ENCODE peak calls at places on chromosomes 13 and 19, in nine cellular contexts. One of them, this sample, is unnamed.

GRCh38 chr19:30207357-30207756 is 164.8 kb upstream of the ZNF536 start:
- ATAC-seq in activated T-cell treated with anti-CD3 and anti-CD28 coated beads, Interleukin-2, amount 50 U/mL, for 4 hours: no peak
- ATAC-seq in left lung: no peak
- ATAC-seq in left cardiac atrium: no peak
- ATAC-seq in heart right ventricle: no peak
- ATAC-seq in RWPE2: no peak
- ATAC-seq in lung: no peak
- ATAC-seq in activated naive CD8-positive, alpha-beta T cell treated with anti-CD3 and anti-CD28 coated beads, Interleukin-2, amount 50 U/mL, for 24 hours: no peak
- ATAC-seq in right cardiac atrium: no peak
- ATAC-seq in this sample: no peak

GRCh38 chr19:42191855-42192254 is 25.6 kb downstream of the DEDD2 start:
- ATAC-seq in activated naive CD8-positive, alpha-beta T cell treated with anti-CD3 and anti-CD28 coated beads, Interleukin-2, amount 50 U/mL, for 24 hours: peak; percentile 87
- ATAC-seq in heart right ventricle: no peak
- ATAC-seq in left lung: peak; percentile 82
- ATAC-seq in left cardiac atrium: no peak
- ATAC-seq in right cardiac atrium: no peak
- ATAC-seq in activated T-cell treated with anti-CD3 and anti-CD28 coated beads, Interleukin-2, amount 50 U/mL, for 4 hours: peak; percentile 73
- ATAC-seq in lung: peak; percentile 58
- ATAC-seq in RWPE2: peak; percentile 91
- ATAC-seq in this sample: no peak

GRCh38 chr13:73228546-73228945 is 169.7 kb downstream of the KLF5 start:
- ATAC-seq in lung: no peak
- ATAC-seq in left cardiac atrium: no peak
- ATAC-seq in heart right ventricle: no peak
- ATAC-seq in RWPE2: no peak
- ATAC-seq in activated naive CD8-positive, alpha-beta T cell treated with anti-CD3 and anti-CD28 coated beads, Interleukin-2, amount 50 U/mL, for 24 hours: peak; percentile 76
- ATAC-seq in activated T-cell treated with anti-CD3 and anti-CD28 coated beads, Interleukin-2, amount 50 U/mL, for 4 hours: peak; percentile 74
- ATAC-seq in left lung: peak; percentile 19
- ATAC-seq in right cardiac atrium: no peak
- ATAC-seq in this sample: no peak

GRCh38 chr13:35225159-35225558 is 251.3 kb downstream of the MAB21L1 start:
- ATAC-seq in activated T-cell treated with anti-CD3 and anti-CD28 coated beads, Interleukin-2, amount 50 U/mL, for 4 hours: no peak
- ATAC-seq in lung: no peak
- ATAC-seq in left lung: no peak
- ATAC-seq in heart right ventricle: no peak
- ATAC-seq in activated naive CD8-positive, alpha-beta T cell treated with anti-CD3 and anti-CD28 coated beads, Interleukin-2, amount 50 U/mL, for 24 hours: no peak
- ATAC-seq in RWPE2: no peak
- ATAC-seq in right cardiac atrium: no peak
- ATAC-seq in left cardiac atrium: no peak
- ATAC-seq in this sample: no peak

GRCh38 chr13:34162545-34162936 is 344.6 kb downstream of the RFC3 start:
- ATAC-seq in activated T-cell treated with anti-CD3 and anti-CD28 coated beads, Interleukin-2, amount 50 U/mL, for 4 hours: no peak
- ATAC-seq in left cardiac atrium: peak; percentile 29
- ATAC-seq in heart right ventricle: peak; percentile 49
- ATAC-seq in left lung: peak; percentile 79
- ATAC-seq in activated naive CD8-positive, alpha-beta T cell treated with anti-CD3 and anti-CD28 coated beads, Interleukin-2, amount 50 U/mL, for 24 hours: no peak
- ATAC-seq in right cardiac atrium: peak; percentile 18
- ATAC-seq in lung: peak; percentile 60
- ATAC-seq in RWPE2: no peak
- ATAC-seq in this sample: no peak

GRCh38 chr13:98959299-98959698 is 18.6 kb downstream of the DOCK9 start:
- ATAC-seq in heart right ventricle: no peak
- ATAC-seq in lung: no peak
- ATAC-seq in right cardiac atrium: peak; percentile 20
- ATAC-seq in left cardiac atrium: no peak
- ATAC-seq in activated naive CD8-positive, alpha-beta T cell treated with anti-CD3 and anti-CD28 coated beads, Interleukin-2, amount 50 U/mL, for 24 hours: no peak
- ATAC-seq in left lung: no peak
- ATAC-seq in activated T-cell treated with anti-CD3 and anti-CD28 coated beads, Interleukin-2, amount 50 U/mL, for 4 hours: no peak
- ATAC-seq in RWPE2: no peak
- ATAC-seq in this sample: no peak

GRCh38 chr19:44924243-44924725 is 9.9 kb downstream of the APOC1 start:
- ATAC-seq in lung: no peak
- ATAC-seq in right cardiac atrium: no peak
- ATAC-seq in RWPE2: no peak
- ATAC-seq in left lung: no peak
- ATAC-seq in activated naive CD8-positive, alpha-beta T cell treated with anti-CD3 and anti-CD28 coated beads, Interleukin-2, amount 50 U/mL, for 24 hours: no peak
- ATAC-seq in activated T-cell treated with anti-CD3 and anti-CD28 coated beads, Interleukin-2, amount 50 U/mL, for 4 hours: no peak
- ATAC-seq in heart right ventricle: no peak
- ATAC-seq in left cardiac atrium: no peak
- ATAC-seq in this sample: no peak

GRCh38 chr13:114018461-114019055 is 44.7 kb upstream of the C13orf46 start:
- ATAC-seq in activated T-cell treated with anti-CD3 and anti-CD28 coated beads, Interleukin-2, amount 50 U/mL, for 4 hours: no peak
- ATAC-seq in right cardiac atrium: no peak
- ATAC-seq in heart right ventricle: no peak
- ATAC-seq in lung: no peak
- ATAC-seq in left cardiac atrium: no peak
- ATAC-seq in RWPE2: no peak
- ATAC-seq in activated naive CD8-positive, alpha-beta T cell treated with anti-CD3 and anti-CD28 coated beads, Interleukin-2, amount 50 U/mL, for 24 hours: no peak
- ATAC-seq in left lung: no peak
- ATAC-seq in this sample: no peak

GRCh38 chr13:28705734-28706133 is 13.0 kb downstream of the SLC46A3 start:
- ATAC-seq in left lung: no peak
- ATAC-seq in activated T-cell treated with anti-CD3 and anti-CD28 coated beads, Interleukin-2, amount 50 U/mL, for 4 hours: no peak
- ATAC-seq in heart right ventricle: peak; percentile 48
- ATAC-seq in right cardiac atrium: no peak
- ATAC-seq in left cardiac atrium: peak; percentile 60
- ATAC-seq in RWPE2: no peak
- ATAC-seq in lung: no peak
- ATAC-seq in activated naive CD8-positive, alpha-beta T cell treated with anti-CD3 and anti-CD28 coated beads, Interleukin-2, amount 50 U/mL, for 24 hours: no peak
- ATAC-seq in this sample: no peak

GRCh38 chr13:52164989-52165388 is 5.6 kb upstream of the NEK3 start:
- ATAC-seq in right cardiac atrium: no peak
- ATAC-seq in activated naive CD8-positive, alpha-beta T cell treated with anti-CD3 and anti-CD28 coated beads, Interleukin-2, amount 50 U/mL, for 24 hours: no peak
- ATAC-seq in left lung: no peak
- ATAC-seq in RWPE2: no peak
- ATAC-seq in activated T-cell treated with anti-CD3 and anti-CD28 coated beads, Interleukin-2, amount 50 U/mL, for 4 hours: no peak
- ATAC-seq in heart right ventricle: no peak
- ATAC-seq in left cardiac atrium: no peak
- ATAC-seq in lung: no peak
- ATAC-seq in this sample: no peak

GRCh38 chr13:21974741-21975140 is 303.9 kb downstream of the FGF9 start:
- ATAC-seq in lung: no peak
- ATAC-seq in left cardiac atrium: no peak
- ATAC-seq in activated T-cell treated with anti-CD3 and anti-CD28 coated beads, Interleukin-2, amount 50 U/mL, for 4 hours: no peak
- ATAC-seq in heart right ventricle: no peak
- ATAC-seq in activated naive CD8-positive, alpha-beta T cell treated with anti-CD3 and anti-CD28 coated beads, Interleukin-2, amount 50 U/mL, for 24 hours: no peak
- ATAC-seq in right cardiac atrium: no peak
- ATAC-seq in RWPE2: no peak
- ATAC-seq in left lung: no peak
- ATAC-seq in this sample: no peak

GRCh38 chr13:71483733-71484132 is 383.3 kb downstream of the DACH1 start:
- ATAC-seq in activated naive CD8-positive, alpha-beta T cell treated with anti-CD3 and anti-CD28 coated beads, Interleukin-2, amount 50 U/mL, for 24 hours: no peak
- ATAC-seq in heart right ventricle: no peak
- ATAC-seq in activated T-cell treated with anti-CD3 and anti-CD28 coated beads, Interleukin-2, amount 50 U/mL, for 4 hours: no peak
- ATAC-seq in right cardiac atrium: no peak
- ATAC-seq in left cardiac atrium: no peak
- ATAC-seq in RWPE2: no peak
- ATAC-seq in lung: peak; percentile 34
- ATAC-seq in left lung: no peak
- ATAC-seq in this sample: no peak

GRCh38 chr13:109707044-109707794 is 79.2 kb downstream of the IRS2 start:
- ATAC-seq in RWPE2: no peak
- ATAC-seq in activated naive CD8-positive, alpha-beta T cell treated with anti-CD3 and anti-CD28 coated beads, Interleukin-2, amount 50 U/mL, for 24 hours: no peak
- ATAC-seq in heart right ventricle: no peak
- ATAC-seq in lung: no peak
- ATAC-seq in left cardiac atrium: no peak
- ATAC-seq in left lung: no peak
- ATAC-seq in activated T-cell treated with anti-CD3 and anti-CD28 coated beads, Interleukin-2, amount 50 U/mL, for 4 hours: no peak
- ATAC-seq in right cardiac atrium: no peak
- ATAC-seq in this sample: no peak

GRCh38 chr13:39913928-39914327 is 258.5 kb downstream of the COG6 start:
- ATAC-seq in left cardiac atrium: peak; percentile 90
- ATAC-seq in left lung: peak; percentile 62
- ATAC-seq in heart right ventricle: peak; percentile 69
- ATAC-seq in right cardiac atrium: peak; percentile 93
- ATAC-seq in activated T-cell treated with anti-CD3 and anti-CD28 coated beads, Interleukin-2, amount 50 U/mL, for 4 hours: no peak
- ATAC-seq in lung: no peak
- ATAC-seq in RWPE2: peak; percentile 80
- ATAC-seq in activated naive CD8-positive, alpha-beta T cell treated with anti-CD3 and anti-CD28 coated beads, Interleukin-2, amount 50 U/mL, for 24 hours: no peak
- ATAC-seq in this sample: peak; percentile 34

GRCh38 chr19:3693030-3693925 is 7.0 kb downstream of the PIP5K1C start:
- ATAC-seq in activated T-cell treated with anti-CD3 and anti-CD28 coated beads, Interleukin-2, amount 50 U/mL, for 4 hours: no peak
- ATAC-seq in RWPE2: no peak
- ATAC-seq in left lung: no peak
- ATAC-seq in right cardiac atrium: peak; percentile 66
- ATAC-seq in left cardiac atrium: no peak
- ATAC-seq in lung: no peak
- ATAC-seq in activated naive CD8-positive, alpha-beta T cell treated with anti-CD3 and anti-CD28 coated beads, Interleukin-2, amount 50 U/mL, for 24 hours: no peak
- ATAC-seq in heart right ventricle: peak; percentile 25
- ATAC-seq in this sample: no peak

GRCh38 chr19:5948697-5949564 is 29.0 kb downstream of the RANBP3 start:
- ATAC-seq in right cardiac atrium: no peak
- ATAC-seq in activated T-cell treated with anti-CD3 and anti-CD28 coated beads, Interleukin-2, amount 50 U/mL, for 4 hours: peak; percentile 52
- ATAC-seq in left lung: no peak
- ATAC-seq in RWPE2: no peak
- ATAC-seq in heart right ventricle: no peak
- ATAC-seq in lung: no peak
- ATAC-seq in left cardiac atrium: no peak
- ATAC-seq in activated naive CD8-positive, alpha-beta T cell treated with anti-CD3 and anti-CD28 coated beads, Interleukin-2, amount 50 U/mL, for 24 hours: peak; percentile 25
- ATAC-seq in this sample: no peak

GRCh38 chr13:32731576-32731975 is 145.3 kb downstream of the PDS5B start:
- ATAC-seq in lung: no peak
- ATAC-seq in RWPE2: peak; percentile 66
- ATAC-seq in right cardiac atrium: peak; percentile 57
- ATAC-seq in left cardiac atrium: peak; percentile 72
- ATAC-seq in left lung: peak; percentile 85
- ATAC-seq in activated T-cell treated with anti-CD3 and anti-CD28 coated beads, Interleukin-2, amount 50 U/mL, for 4 hours: peak; percentile 60
- ATAC-seq in activated naive CD8-positive, alpha-beta T cell treated with anti-CD3 and anti-CD28 coated beads, Interleukin-2, amount 50 U/mL, for 24 hours: peak; percentile 93
- ATAC-seq in heart right ventricle: peak; percentile 65
- ATAC-seq in this sample: no peak

GRCh38 chr13:107767119-107767518 is 448.2 kb downstream of the LIG4 start:
- ATAC-seq in left cardiac atrium: no peak
- ATAC-seq in activated T-cell treated with anti-CD3 and anti-CD28 coated beads, Interleukin-2, amount 50 U/mL, for 4 hours: no peak
- ATAC-seq in lung: no peak
- ATAC-seq in RWPE2: no peak
- ATAC-seq in activated naive CD8-positive, alpha-beta T cell treated with anti-CD3 and anti-CD28 coated beads, Interleukin-2, amount 50 U/mL, for 24 hours: no peak
- ATAC-seq in left lung: no peak
- ATAC-seq in right cardiac atrium: no peak
- ATAC-seq in heart right ventricle: no peak
- ATAC-seq in this sample: no peak

GRCh38 chr13:28922341-28922740 is 102.2 kb downstream of the MTUS2 start:
- ATAC-seq in activated naive CD8-positive, alpha-beta T cell treated with anti-CD3 and anti-CD28 coated beads, Interleukin-2, amount 50 U/mL, for 24 hours: no peak
- ATAC-seq in activated T-cell treated with anti-CD3 and anti-CD28 coated beads, Interleukin-2, amount 50 U/mL, for 4 hours: no peak
- ATAC-seq in lung: no peak
- ATAC-seq in left lung: no peak
- ATAC-seq in right cardiac atrium: no peak
- ATAC-seq in left cardiac atrium: no peak
- ATAC-seq in RWPE2: no peak
- ATAC-seq in heart right ventricle: no peak
- ATAC-seq in this sample: no peak

GRCh38 chr19:38715540-38715939 is 28.7 kb downstream of the CAPN12 start:
- ATAC-seq in RWPE2: no peak
- ATAC-seq in lung: no peak
- ATAC-seq in activated naive CD8-positive, alpha-beta T cell treated with anti-CD3 and anti-CD28 coated beads, Interleukin-2, amount 50 U/mL, for 24 hours: no peak
- ATAC-seq in left lung: no peak
- ATAC-seq in right cardiac atrium: no peak
- ATAC-seq in left cardiac atrium: peak; percentile 5
- ATAC-seq in heart right ventricle: peak; percentile 33
- ATAC-seq in activated T-cell treated with anti-CD3 and anti-CD28 coated beads, Interleukin-2, amount 50 U/mL, for 4 hours: no peak
- ATAC-seq in this sample: no peak

GRCh38 chr19:50329146-50329925 is at the start of gene KCNC3:
- ATAC-seq in right cardiac atrium: peak; percentile 88
- ATAC-seq in left lung: peak; percentile 71
- ATAC-seq in left cardiac atrium: peak; percentile 87
- ATAC-seq in RWPE2: peak; percentile 76
- ATAC-seq in activated T-cell treated with anti-CD3 and anti-CD28 coated beads, Interleukin-2, amount 50 U/mL, for 4 hours: peak; percentile 65
- ATAC-seq in lung: peak; percentile 84
- ATAC-seq in heart right ventricle: peak; percentile 86
- ATAC-seq in activated naive CD8-positive, alpha-beta T cell treated with anti-CD3 and anti-CD28 coated beads, Interleukin-2, amount 50 U/mL, for 24 hours: peak; percentile 59
- ATAC-seq in this sample: peak; percentile 79

GRCh38 chr19:38252935-38253691 is 3.1 kb downstream of the PPP1R14A start:
- ATAC-seq in heart right ventricle: peak; percentile 47
- ATAC-seq in left lung: peak; percentile 2
- ATAC-seq in RWPE2: no peak
- ATAC-seq in right cardiac atrium: peak; percentile 66
- ATAC-seq in left cardiac atrium: peak; percentile 26
- ATAC-seq in lung: peak; percentile 29
- ATAC-seq in activated naive CD8-positive, alpha-beta T cell treated with anti-CD3 and anti-CD28 coated beads, Interleukin-2, amount 50 U/mL, for 24 hours: peak; percentile 35
- ATAC-seq in activated T-cell treated with anti-CD3 and anti-CD28 coated beads, Interleukin-2, amount 50 U/mL, for 4 hours: no peak
- ATAC-seq in this sample: peak; percentile 69

GRCh38 chr13:110404321-110404720 is 97.2 kb downstream of the COL4A2 start:
- ATAC-seq in RWPE2: no peak
- ATAC-seq in left lung: no peak
- ATAC-seq in activated naive CD8-positive, alpha-beta T cell treated with anti-CD3 and anti-CD28 coated beads, Interleukin-2, amount 50 U/mL, for 24 hours: no peak
- ATAC-seq in heart right ventricle: no peak
- ATAC-seq in right cardiac atrium: no peak
- ATAC-seq in lung: no peak
- ATAC-seq in activated T-cell treated with anti-CD3 and anti-CD28 coated beads, Interleukin-2, amount 50 U/mL, for 4 hours: no peak
- ATAC-seq in left cardiac atrium: no peak
- ATAC-seq in this sample: no peak

GRCh38 chr13:44459674-44460073 is 86.0 kb downstream of the SERP2 start:
- ATAC-seq in activated naive CD8-positive, alpha-beta T cell treated with anti-CD3 and anti-CD28 coated beads, Interleukin-2, amount 50 U/mL, for 24 hours: no peak
- ATAC-seq in activated T-cell treated with anti-CD3 and anti-CD28 coated beads, Interleukin-2, amount 50 U/mL, for 4 hours: no peak
- ATAC-seq in left lung: no peak
- ATAC-seq in right cardiac atrium: peak; percentile 45
- ATAC-seq in left cardiac atrium: peak; percentile 58
- ATAC-seq in RWPE2: no peak
- ATAC-seq in heart right ventricle: no peak
- ATAC-seq in lung: no peak
- ATAC-seq in this sample: no peak

GRCh38 chr13:64087624-64088023 is 2672.0 kb upstream of the PCDH20 start:
- ATAC-seq in right cardiac atrium: no peak
- ATAC-seq in left cardiac atrium: no peak
- ATAC-seq in left lung: no peak
- ATAC-seq in activated naive CD8-positive, alpha-beta T cell treated with anti-CD3 and anti-CD28 coated beads, Interleukin-2, amount 50 U/mL, for 24 hours: no peak
- ATAC-seq in activated T-cell treated with anti-CD3 and anti-CD28 coated beads, Interleukin-2, amount 50 U/mL, for 4 hours: no peak
- ATAC-seq in RWPE2: no peak
- ATAC-seq in heart right ventricle: no peak
- ATAC-seq in lung: no peak
- ATAC-seq in this sample: no peak

GRCh38 chr19:12796146-12797071 is 5.1 kb downstream of the JUNB start:
- ATAC-seq in RWPE2: peak; percentile 41
- ATAC-seq in left lung: peak; percentile 37
- ATAC-seq in lung: no peak
- ATAC-seq in right cardiac atrium: peak; percentile 10
- ATAC-seq in activated T-cell treated with anti-CD3 and anti-CD28 coated beads, Interleukin-2, amount 50 U/mL, for 4 hours: peak; percentile 9
- ATAC-seq in activated naive CD8-positive, alpha-beta T cell treated with anti-CD3 and anti-CD28 coated beads, Interleukin-2, amount 50 U/mL, for 24 hours: no peak
- ATAC-seq in heart right ventricle: peak; percentile 13
- ATAC-seq in left cardiac atrium: peak; percentile 4
- ATAC-seq in this sample: no peak

GRCh38 chr13:49112782-49113525 is 107.2 kb upstream of the MLNR start:
- ATAC-seq in activated T-cell treated with anti-CD3 and anti-CD28 coated beads, Interleukin-2, amount 50 U/mL, for 4 hours: no peak
- ATAC-seq in RWPE2: no peak
- ATAC-seq in activated naive CD8-positive, alpha-beta T cell treated with anti-CD3 and anti-CD28 coated beads, Interleukin-2, amount 50 U/mL, for 24 hours: no peak
- ATAC-seq in right cardiac atrium: no peak
- ATAC-seq in left lung: no peak
- ATAC-seq in heart right ventricle: no peak
- ATAC-seq in left cardiac atrium: no peak
- ATAC-seq in lung: no peak
- ATAC-seq in this sample: no peak

GRCh38 chr13:60655268-60655667 is 258.2 kb downstream of the TDRD3 start:
- ATAC-seq in left cardiac atrium: peak; percentile 86
- ATAC-seq in activated naive CD8-positive, alpha-beta T cell treated with anti-CD3 and anti-CD28 coated beads, Interleukin-2, amount 50 U/mL, for 24 hours: no peak
- ATAC-seq in lung: no peak
- ATAC-seq in left lung: no peak
- ATAC-seq in activated T-cell treated with anti-CD3 and anti-CD28 coated beads, Interleukin-2, amount 50 U/mL, for 4 hours: no peak
- ATAC-seq in heart right ventricle: no peak
- ATAC-seq in right cardiac atrium: no peak
- ATAC-seq in RWPE2: no peak
- ATAC-seq in this sample: no peak

GRCh38 chr13:106867249-106867648 is 299.3 kb upstream of the ARGLU1 start:
- ATAC-seq in right cardiac atrium: peak; percentile 71
- ATAC-seq in lung: no peak
- ATAC-seq in activated naive CD8-positive, alpha-beta T cell treated with anti-CD3 and anti-CD28 coated beads, Interleukin-2, amount 50 U/mL, for 24 hours: no peak
- ATAC-seq in left cardiac atrium: peak; percentile 77
- ATAC-seq in heart right ventricle: peak; percentile 39
- ATAC-seq in left lung: no peak
- ATAC-seq in activated T-cell treated with anti-CD3 and anti-CD28 coated beads, Interleukin-2, amount 50 U/mL, for 4 hours: no peak
- ATAC-seq in RWPE2: peak; percentile 45
- ATAC-seq in this sample: no peak

GRCh38 chr13:111278711-111279110 is 41.7 kb upstream of the TEX29 start:
- ATAC-seq in activated T-cell treated with anti-CD3 and anti-CD28 coated beads, Interleukin-2, amount 50 U/mL, for 4 hours: no peak
- ATAC-seq in lung: no peak
- ATAC-seq in left cardiac atrium: peak; percentile 64
- ATAC-seq in heart right ventricle: peak; percentile 56
- ATAC-seq in RWPE2: no peak
- ATAC-seq in left lung: no peak
- ATAC-seq in activated naive CD8-positive, alpha-beta T cell treated with anti-CD3 and anti-CD28 coated beads, Interleukin-2, amount 50 U/mL, for 24 hours: no peak
- ATAC-seq in right cardiac atrium: peak; percentile 68
- ATAC-seq in this sample: no peak

GRCh38 chr13:50800091-50800739 is 43.3 kb downstream of the DLEU7 start:
- ATAC-seq in left lung: peak; percentile 45
- ATAC-seq in activated T-cell treated with anti-CD3 and anti-CD28 coated beads, Interleukin-2, amount 50 U/mL, for 4 hours: no peak
- ATAC-seq in right cardiac atrium: peak; percentile 44
- ATAC-seq in left cardiac atrium: no peak
- ATAC-seq in lung: no peak
- ATAC-seq in activated naive CD8-positive, alpha-beta T cell treated with anti-CD3 and anti-CD28 coated beads, Interleukin-2, amount 50 U/mL, for 24 hours: no peak
- ATAC-seq in RWPE2: no peak
- ATAC-seq in heart right ventricle: peak; percentile 66
- ATAC-seq in this sample: peak; percentile 83

This sample was measured in stimulated activated memory B cell treated with anti-CD40 and anti-IgM and Interleukin-4, amounts not matched to agents 10 μg/mL and 1 μg/mL and 100 μg/mL, for 72 hours.